ENCODE peak calls at places on chromosomes 16 and 17, in eight cellular contexts. W, J, P, R, D, O, X and U are unnamed samples.

GRCh38 chr17:51672058-51672457 is 411.7 kb downstream of the UTP18 start:
- DNase-seq in R (no peak), P (no peak), O (no peak), X (no peak), D (no peak), J (no peak), W (no peak), U (no peak)

GRCh38 chr16:85259831-85260165 is 147.5 kb upstream of the CIBAR2 start:
- DNase-seq in J (no peak), P (no peak), R (no peak), X (no peak), O (no peak), W (no peak), D (no peak), U (no peak)

GRCh38 chr16:1884155-1884760 is 12.3 kb upstream of the MEIOB start:
- DNase-seq in D (no peak), X (no peak), J (no peak), P (no peak), R (no peak), W (peak), O (no peak), U (no peak)

GRCh38 chr17:39709998-39710964 is 10.4 kb downstream of the ERBB2 start:
- DNase-seq in P (no peak), R (no peak), X (no peak), J (no peak), O (no peak), D (no peak), W (no peak), U (no peak)

GRCh38 chr17:1648582-1649115 is 1.0 kb downstream of the RILP start:
- DNase-seq in O (peak), W (peak), P (peak), X (peak), D (peak), J (no peak), R (peak), U (peak)

GRCh38 chr17:82249896-82250581 is 21.2 kb downstream of the SLC16A3 start:
- DNase-seq in J (no peak), D (no peak), W (no peak), O (no peak), X (no peak), R (no peak), P (no peak), U (no peak)

GRCh38 chr16:30951785-30952184 is 2.9 kb downstream of the ORAI3 start:
- DNase-seq in O (no peak), D (no peak), P (no peak), R (no peak), W (peak), X (no peak), J (no peak), U (peak)

GRCh38 chr17:28390563-28390962 is 15.4 kb downstream of the SLC46A1 start:
- DNase-seq in J (no peak), D (no peak), O (no peak), W (no peak), P (no peak), X (no peak), R (no peak), U (no peak)

GRCh38 chr17:30580916-30581315 is 103.7 kb downstream of the GOSR1 start:
- DNase-seq in D (no peak), R (no peak), J (no peak), X (no peak), W (peak), P (no peak), O (no peak), U (no peak)

GRCh38 chr16:1156111-1156982 is 3.4 kb downstream of the CACNA1H start:
- DNase-seq in W (no peak), P (no peak), J (no peak), O (no peak), R (no peak), X (no peak), D (no peak), U (no peak)

GRCh38 chr16:52035406-52035805 is 511.5 kb downstream of the TOX3 start:
- DNase-seq in X (no peak), P (no peak), O (no peak), J (no peak), D (no peak), W (no peak), R (no peak), U (no peak)

GRCh38 chr16:24117680-24118079 is 138.5 kb upstream of the CACNG3 start:
- DNase-seq in R (no peak), D (peak), P (no peak), O (no peak), X (no peak), W (no peak), J (no peak), U (no peak)

GRCh38 chr16:56428087-56428486 is 2.7 kb upstream of the AMFR start:
- DNase-seq in J (no peak), P (no peak), O (no peak), X (no peak), W (peak), R (no peak), D (no peak), U (no peak)

GRCh38 chr17:69030145-69030544 is 30.6 kb downstream of the ABCA9 start:
- DNase-seq in D (no peak), R (no peak), O (no peak), P (no peak), J (no peak), X (no peak), W (no peak), U (no peak)